ENCODE peak calls at places on chromosomes 11 and 22, in five cellular contexts. Z, F, B, Y and I are unnamed samples.

GRCh38 chr22:42401562-42402334 is 30.5 kb downstream of the NFAM1 start:
- DNase-seq in Z (no peak), Y (no peak), B (no peak), F (no peak), I (no peak)

GRCh38 chr22:43528601-43529360 is 117.0 kb downstream of the MPPED1 start:
- DNase-seq in F (no peak), B (no peak), Z (no peak), Y (no peak), I (no peak)

GRCh38 chr11:126363706-126364245 is 8.3 kb downstream of the ST3GAL4 start:
- DNase-seq in B (no peak), Z (no peak), F (no peak), Y (no peak), I (no peak)

GRCh38 chr11:122439911-122440782 is 215.4 kb upstream of the UBASH3B start:
- DNase-seq in F (no peak), B (peak), Y (no peak), Z (no peak), I (no peak)

GRCh38 chr11:71336176-71336995 is 84.0 kb upstream of the SHANK2 start:
- DNase-seq in F (no peak), Y (no peak), Z (no peak), B (no peak), I (no peak)

GRCh38 chr11:110778351-110778750 is 66.1 kb upstream of the ARHGAP20 start:
- DNase-seq in Z (no peak), F (no peak), Y (no peak), B (no peak), I (no peak)

GRCh38 chr11:94183886-94184264 is 55.2 kb downstream of the PANX1 start:
- DNase-seq in B (peak), F (peak), Y (peak), Z (no peak), I (peak)

GRCh38 chr11:75077316-75077715 is 19.4 kb downstream of the OR2AT4 start:
- DNase-seq in B (no peak), F (no peak), Y (no peak), Z (no peak), I (no peak)

GRCh38 chr11:8652140-8652539 is 30.3 kb downstream of the TRIM66 start:
- DNase-seq in F (no peak), Z (peak), Y (no peak), B (no peak), I (no peak)

GRCh38 chr11:134144744-134145143 is 75.9 kb downstream of the JAM3 start:
- DNase-seq in F (no peak), Y (no peak), B (no peak), Z (no peak), I (no peak)

GRCh38 chr11:66218846-66219620 is 49.4 kb upstream of the RAB1B start:
- DNase-seq in Y (no peak), Z (no peak), F (peak), B (peak), I (no peak)

GRCh38 chr11:68312117-68312779 is at the start of gene LRP5:
- DNase-seq in Y (peak), F (peak), Z (no peak), B (no peak), I (peak)

GRCh38 chr11:61587541-61587941 is 6.7 kb upstream of the SYT7 start:
- DNase-seq in F (peak), B (peak), Y (no peak), Z (no peak), I (no peak)

GRCh38 chr11:114281388-114281956 is 14.7 kb upstream of the NNMT start:
- DNase-seq in Y (no peak), B (no peak), F (no peak), Z (no peak), I (no peak)

GRCh38 chr22:26068571-26068970 is 100.7 kb upstream of the SEZ6L start:
- DNase-seq in Z (no peak), Y (no peak), B (no peak), F (no peak), I (no peak)

GRCh38 chr11:58498464-58498863 is 9.4 kb downstream of the OR5B21 start:
- DNase-seq in Y (no peak), Z (no peak), B (no peak), F (peak), I (no peak)

GRCh38 chr22:41036924-41037323 is 55.5 kb upstream of the EP300 start:
- DNase-seq in Z (no peak), Y (no peak), F (no peak), B (no peak), I (no peak)

GRCh38 chr11:113189909-113190667 is 124.3 kb upstream of the TTC12 start:
- DNase-seq in Z (no peak), Y (no peak), B (no peak), F (no peak), I (no peak)

GRCh38 chr11:3709977-3710376 is 38.8 kb upstream of the CHRNA10 start:
- DNase-seq in F (no peak), B (no peak), Y (no peak), Z (no peak), I (no peak)

GRCh38 chr22:19854778-19855503 is at the start of the genes GNB1L and RTL10:
- DNase-seq in B (peak), Z (peak), Y (peak), F (peak), I (peak)
- TF ChIP-seq CTCF in B (no peak), Z (peak), Y (peak), F (no peak), I (no peak)

GRCh38 chr11:37657645-37658044 is 1059.6 kb upstream of the RAG2 start:
- DNase-seq in F (no peak), Z (no peak), B (no peak), Y (no peak), I (no peak)
- TF ChIP-seq CTCF in F (no peak), Z (peak), B (peak), Y (peak), I (no peak)

GRCh38 chr11:31887180-31887579 is 76.1 kb upstream of the PAX6 start:
- DNase-seq in Y (peak), B (peak), Z (no peak), F (no peak), I (no peak)
- TF ChIP-seq CTCF in Y (peak), B (peak), Z (no peak), F (no peak), I (no peak)

DNA sequence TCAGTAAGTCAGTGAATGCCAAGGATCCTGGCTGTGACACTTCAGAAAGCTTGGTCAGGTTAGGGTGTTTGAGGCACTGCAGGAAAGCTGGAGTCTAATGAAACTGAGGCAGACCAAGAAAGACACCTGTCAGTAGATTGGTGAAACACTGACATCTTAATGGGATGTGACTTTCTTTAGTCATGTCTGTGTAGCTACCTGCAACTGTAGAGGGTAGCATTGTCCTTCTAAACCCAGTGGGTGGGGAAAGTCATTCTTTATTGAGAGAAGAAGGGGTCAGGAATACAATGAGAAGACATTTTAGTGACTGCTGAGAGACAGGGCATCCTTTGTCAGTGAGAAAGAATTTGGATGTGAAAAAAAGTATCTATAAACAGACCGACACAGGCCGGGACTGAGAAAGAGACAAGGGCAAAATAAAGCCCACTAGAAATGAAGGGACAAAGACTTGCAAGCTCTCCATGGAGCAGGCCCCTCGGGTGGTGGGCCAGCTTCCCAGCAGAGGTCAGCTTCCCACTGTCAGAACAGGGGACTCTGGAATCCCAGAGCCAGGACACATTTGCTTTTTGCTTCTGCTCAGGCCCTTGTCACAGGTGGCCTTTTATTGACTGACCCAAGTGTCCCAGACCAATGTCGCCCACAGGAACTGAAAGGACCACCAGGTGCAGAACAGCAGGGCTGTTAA is 213.0 kb downstream of the TENM4 start:
- DNase-seq in B (no peak), F (no peak), Y (no peak), Z (no peak), I (no peak)
- TF ChIP-seq CTCF in B (peak), F (no peak), Y (no peak), Z (no peak), I (no peak)

DNA sequence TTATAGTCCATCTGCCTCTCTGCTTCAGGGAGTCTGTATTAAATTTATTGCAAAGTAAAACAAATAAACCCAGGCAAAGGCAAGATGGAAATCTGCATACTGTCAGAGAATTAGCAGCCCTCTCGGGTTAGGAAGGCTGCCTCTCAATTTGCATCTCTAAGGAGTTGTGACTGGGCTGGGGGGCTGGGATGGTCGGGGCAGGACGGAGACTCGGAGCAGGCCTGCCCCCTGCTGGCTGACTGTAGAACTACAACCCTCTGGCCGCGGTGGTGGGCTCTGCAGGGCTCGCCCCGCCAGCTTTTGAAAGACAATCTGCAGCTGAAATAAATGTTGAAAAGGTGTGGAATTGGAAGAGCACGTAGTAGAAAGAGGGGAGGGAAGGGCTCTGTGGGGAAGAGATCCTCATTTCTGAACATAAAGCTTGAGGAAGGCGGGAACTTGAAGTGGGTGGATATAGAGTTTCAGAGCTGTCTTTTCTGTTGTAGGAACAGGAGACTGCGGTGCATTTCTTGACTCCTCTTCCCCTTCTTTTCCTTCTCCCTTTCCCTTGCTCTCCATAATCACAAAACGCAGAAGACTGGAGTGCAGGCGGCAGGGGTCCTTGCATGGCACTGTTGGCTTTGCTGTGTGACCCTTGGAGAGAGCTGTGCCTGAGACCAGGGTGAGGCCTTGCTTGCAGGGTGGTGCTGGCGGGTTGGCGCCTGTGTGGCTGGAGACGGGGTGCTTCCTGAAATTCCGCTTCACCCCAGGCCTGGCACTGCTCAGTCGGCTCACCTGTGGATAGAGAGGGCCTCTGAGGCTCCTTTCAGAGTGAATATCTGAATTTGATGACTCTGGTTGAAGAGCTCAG is 22.6 kb upstream of the PKNOX2 start:
- DNase-seq in F (peak), Z (no peak), B (peak), Y (peak), I (peak)
- TF ChIP-seq CTCF in F (peak), Z (peak), B (peak), Y (peak), I (peak)

DNA sequence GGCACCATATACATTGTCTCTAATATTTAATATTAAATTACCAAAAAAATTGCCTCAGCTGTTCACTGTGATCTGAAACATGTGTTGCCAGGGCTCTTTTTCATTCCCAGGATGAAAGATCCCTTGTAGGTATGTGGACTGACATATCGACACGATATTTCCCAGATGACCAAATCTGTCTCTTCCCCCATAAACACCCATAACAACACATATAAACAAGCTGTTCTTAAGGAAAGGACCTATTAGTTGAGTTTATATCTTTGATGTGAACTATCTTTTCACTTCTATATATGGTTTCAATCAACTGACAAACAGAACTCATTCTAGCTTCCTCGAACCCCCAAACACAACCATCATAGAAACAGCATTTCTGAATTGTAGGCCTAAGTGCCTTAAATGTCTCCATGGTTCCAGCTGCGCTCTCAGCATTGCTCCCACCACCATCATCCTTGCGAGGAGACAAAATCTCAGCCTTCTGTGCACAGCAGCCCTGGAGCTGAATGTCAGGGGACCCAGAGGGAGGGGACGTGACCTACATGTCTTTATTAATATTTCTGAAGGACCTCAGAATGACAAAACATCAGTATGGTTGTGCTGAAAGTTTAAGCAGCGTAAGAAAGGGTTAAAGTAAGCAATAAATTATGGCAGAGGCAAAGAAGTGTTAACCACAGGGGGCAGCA is 67.0 kb downstream of the ETS1 start:
- DNase-seq in Y (no peak), F (no peak), Z (no peak), B (no peak), I (no peak)
- TF ChIP-seq CTCF in Y (no peak), F (no peak), Z (no peak), B (no peak), I (no peak)

DNA sequence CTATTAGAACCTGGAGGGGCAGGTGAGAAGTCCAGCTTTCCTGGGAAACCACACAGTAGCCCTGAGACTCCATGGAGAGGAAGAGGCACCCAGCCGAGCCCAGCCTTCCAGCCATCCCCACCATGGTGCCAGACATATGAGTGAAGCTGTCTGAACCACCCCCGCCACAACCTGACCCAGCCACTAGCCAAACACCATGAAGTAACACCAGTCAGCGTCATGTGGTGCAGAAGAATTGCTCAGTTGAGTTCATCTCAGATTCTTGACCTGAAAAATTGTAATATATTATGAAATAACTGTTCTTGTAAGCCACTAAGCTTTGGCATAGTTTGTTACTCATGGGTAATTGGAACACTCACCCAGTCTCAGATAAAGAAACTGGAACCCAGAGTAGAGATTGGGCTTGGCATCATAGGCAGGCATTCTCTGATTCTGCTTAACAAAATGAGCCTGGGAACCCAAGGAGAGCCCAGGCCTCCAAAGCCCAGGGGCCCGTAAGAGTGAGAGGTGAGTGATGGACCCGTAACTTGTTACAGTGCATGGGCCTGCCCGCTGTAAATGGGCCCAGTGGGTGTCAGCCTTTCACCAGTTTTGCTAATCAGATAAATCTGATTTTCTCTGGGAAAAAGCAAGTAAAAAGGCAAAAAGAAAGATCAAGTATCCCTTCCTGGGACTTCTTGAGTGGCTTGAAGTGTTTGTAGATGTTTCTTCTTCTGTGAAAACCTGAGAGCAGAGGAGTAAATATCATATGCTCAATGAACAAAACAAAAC is 305.5 kb downstream of the DDX10 start:
- DNase-seq in Y (no peak), B (no peak), F (no peak), Z (no peak), I (no peak)
- TF ChIP-seq CTCF in Y (no peak), B (peak), F (no peak), Z (no peak), I (no peak)

GRCh38 chr22:39250131-39250530 is 5.3 kb upstream of the PDGFB start:
- DNase-seq in B (no peak), Z (no peak), Y (no peak), F (no peak), I (no peak)

GRCh38 chr22:39252461-39253391 is 7.9 kb upstream of the PDGFB start:
- DNase-seq in F (no peak), Y (no peak), B (no peak), Z (no peak), I (no peak)

GRCh38 chr22:39250838-39251237 is 6.1 kb upstream of the PDGFB start:
- DNase-seq in Z (no peak), B (no peak), Y (no peak), F (no peak), I (no peak)

GRCh38 chr22:39253427-39254070 is 8.8 kb upstream of the PDGFB start:
- DNase-seq in B (no peak), Y (peak), Z (peak), F (no peak), I (peak)

DNA sequence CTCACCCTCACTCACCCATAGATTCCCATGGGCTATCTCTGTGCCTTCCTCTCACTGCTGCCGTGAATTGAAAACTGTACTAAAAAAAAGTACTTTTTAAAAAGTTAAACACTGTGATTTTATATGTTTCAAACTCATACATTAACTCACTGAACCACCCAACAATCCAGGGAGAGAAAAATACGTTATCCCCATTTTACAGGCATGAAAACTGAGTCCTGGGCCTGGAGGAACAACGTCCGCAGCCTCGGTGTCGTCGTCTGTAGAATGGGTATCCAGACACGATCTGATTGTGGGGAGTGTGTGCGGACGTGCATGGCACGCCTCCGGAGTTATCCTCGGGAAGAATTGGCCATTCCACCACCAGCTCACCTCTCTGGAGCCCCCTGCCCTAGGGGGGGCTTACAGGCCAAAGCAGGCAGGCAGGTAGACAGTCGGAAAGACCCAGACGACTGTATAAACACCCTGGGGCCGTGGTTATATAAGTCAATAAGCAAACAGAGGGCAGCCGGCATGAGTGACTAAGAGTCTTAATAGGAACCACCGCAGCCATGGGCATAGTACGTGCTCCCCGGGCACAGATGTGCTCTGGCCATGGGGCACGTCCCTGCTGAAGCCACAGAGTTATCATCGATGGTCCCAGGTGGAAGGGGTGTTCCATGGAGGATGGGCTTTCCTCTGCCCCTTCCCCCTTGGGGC is 7.1 kb upstream of the PDGFB start:
- DNase-seq in F (no peak), Y (no peak), Z (no peak), B (no peak), I (no peak)
- TF ChIP-seq CTCF in F (no peak), Y (no peak), Z (no peak), B (no peak), I (no peak)